ENCODE peak calls at places on chromosomes 12 and 14, in seven cellular contexts. Y, Q, A, G, B, S and L are unnamed samples.

GRCh38 chr12:41981758-41982157 is 162.9 kb downstream of the GXYLT1 start:
- DNase-seq in Y (peak), Q (no peak), A (peak), G (no peak), B (no peak), S (no peak), L (no peak)

GRCh38 chr12:16062611-16063010 is 151.5 kb downstream of the DERA start:
- DNase-seq in Y (no peak), Q (no peak), A (no peak), G (no peak), B (no peak), S (no peak), L (no peak)

GRCh38 chr14:80955434-80955939 is at the start of gene TSHR:
- DNase-seq in Y (no peak), Q (peak), A (no peak), G (no peak), B (no peak), S (peak), L (peak)

GRCh38 chr12:93126069-93126474 is 197.0 kb upstream of the EEA1 start:
- DNase-seq in Y (no peak), Q (no peak), A (no peak), G (peak), B (no peak), S (no peak), L (no peak)

GRCh38 chr12:47841506-47841905 is 21.8 kb upstream of the HDAC7 start:
- DNase-seq in Y (no peak), Q (no peak), A (no peak), G (no peak), B (no peak), S (no peak), L (no peak)

GRCh38 chr12:88360349-88360748 is 218.2 kb downstream of the TMTC3 start:
- DNase-seq in Y (no peak), Q (no peak), A (no peak), G (no peak), B (no peak), S (no peak), L (no peak)

GRCh38 chr14:71321556-71322315 is 414.5 kb downstream of the PCNX1 start:
- DNase-seq in Y (peak), Q (no peak), A (peak), G (no peak), B (no peak), S (peak), L (peak)

GRCh38 chr14:95015046-95015445 is 142.3 kb downstream of the DICER1 start:
- DNase-seq in Y (no peak), Q (no peak), A (no peak), G (peak), B (no peak), S (no peak), L (no peak)

GRCh38 chr12:104664368-104664767 is 207.6 kb downstream of the CHST11 start:
- DNase-seq in Y (no peak), Q (no peak), A (no peak), G (no peak), B (no peak), S (no peak), L (no peak)

GRCh38 chr12:24109381-24110039 is 160.0 kb upstream of the SOX5 start:
- DNase-seq in Y (peak), Q (no peak), A (no peak), G (no peak), B (no peak), S (no peak), L (no peak)

GRCh38 chr12:26830783-26831601 is 2.0 kb downstream of the ITPR2 start:
- DNase-seq in Y (no peak), Q (no peak), A (no peak), G (no peak), B (no peak), S (no peak), L (peak)

GRCh38 chr12:32183646-32184045 is 77.0 kb downstream of the BICD1 start:
- DNase-seq in Y (peak), Q (no peak), A (no peak), G (no peak), B (no peak), S (no peak), L (no peak)

GRCh38 chr14:100703574-100704220 is 23.0 kb upstream of the DLK1 start:
- DNase-seq in Y (no peak), Q (no peak), A (no peak), G (no peak), B (no peak), S (no peak), L (no peak)

GRCh38 chr14:38790916-38791315 is 312.1 kb downstream of the SEC23A start:
- DNase-seq in Y (no peak), Q (no peak), A (no peak), G (no peak), B (no peak), S (no peak), L (no peak)

GRCh38 chr12:124804011-124804621 is 59.5 kb downstream of the SCARB1 start:
- DNase-seq in Y (peak), Q (no peak), A (peak), G (no peak), B (peak), S (peak), L (peak)

GRCh38 chr12:123967121-123967586 is 5.5 kb downstream of the CCDC92 start:
- DNase-seq in Y (no peak), Q (no peak), A (no peak), G (no peak), B (no peak), S (no peak), L (no peak)

DNA sequence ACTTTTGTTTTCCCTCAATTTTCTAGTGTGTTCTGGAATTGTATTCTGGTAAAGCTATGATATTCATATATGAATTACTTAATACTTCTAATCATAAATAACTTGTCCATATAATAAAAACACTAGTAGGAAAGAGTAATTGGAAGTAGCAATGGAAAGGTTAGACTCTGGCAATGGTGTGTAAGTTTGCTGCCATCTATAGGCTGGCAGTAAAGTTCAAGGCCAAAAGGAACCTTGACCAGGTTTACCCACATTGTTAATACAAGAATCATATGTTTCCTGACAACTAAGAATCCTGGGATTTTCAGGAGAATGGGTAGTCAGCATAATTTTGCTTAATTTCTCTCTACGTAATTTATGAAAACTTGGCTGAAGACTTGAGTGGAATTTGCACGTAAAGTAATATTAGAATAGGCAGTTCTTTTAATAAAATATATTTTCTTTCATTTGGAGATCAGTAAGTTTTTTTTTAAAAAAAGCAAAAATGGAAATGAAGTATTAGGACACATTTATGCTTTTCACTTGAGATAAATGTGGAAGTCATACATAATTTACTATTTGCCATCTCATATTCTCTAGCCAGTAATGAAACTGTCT is 926.7 kb downstream of the GALC start:
- DNase-seq in Y (no peak), Q (no peak), A (no peak), G (no peak), B (no peak), S (no peak), L (no peak)
- TF ChIP-seq CTCF in Y (no peak), Q (no peak), A (no peak), G (no peak), B (no peak), S (no peak), L (peak)

DNA sequence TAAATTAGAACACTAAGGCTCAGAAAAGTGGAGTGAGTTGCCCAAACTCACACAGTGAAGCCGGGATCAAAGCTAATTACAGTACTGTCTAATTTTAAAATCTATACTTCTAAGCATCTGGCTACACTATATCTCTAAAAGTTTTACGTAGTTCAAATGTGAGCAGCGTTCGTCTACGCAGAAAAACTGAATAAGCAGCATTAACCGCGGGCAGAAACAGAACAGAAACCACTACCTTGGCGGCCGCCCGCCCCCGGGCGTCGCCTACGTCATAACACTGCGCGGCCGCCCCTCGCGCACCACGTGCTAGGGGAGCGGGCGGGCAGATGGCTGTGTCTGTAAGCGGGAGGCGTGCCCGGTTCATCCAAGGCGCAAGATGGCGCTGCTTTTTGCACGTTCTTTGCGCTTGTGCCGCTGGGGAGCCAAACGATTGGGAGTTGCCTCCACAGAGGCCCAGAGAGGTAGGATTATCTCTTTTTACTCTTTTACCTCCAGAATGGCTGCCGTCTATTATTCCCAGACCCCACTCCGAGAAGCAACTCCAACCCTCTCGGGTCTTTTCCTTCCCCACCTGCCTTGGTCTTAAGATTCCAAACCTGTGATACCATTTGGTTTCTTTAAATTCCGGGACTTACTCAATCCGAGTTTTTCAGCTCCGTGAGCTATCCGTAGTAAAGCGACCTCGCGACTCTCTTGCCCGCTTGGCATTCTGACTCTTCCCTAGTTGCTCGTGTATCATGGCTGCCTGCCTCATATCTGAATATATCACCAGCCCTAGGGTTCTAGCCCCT is at the start of gene SPRYD4:
- DNase-seq in Y (peak), Q (peak), A (peak), G (peak), B (peak), S (peak), L (peak)
- TF ChIP-seq POLR2A in Y (peak), Q (peak), A (peak), G (no peak), B (peak), S (peak), L (peak)

DNA sequence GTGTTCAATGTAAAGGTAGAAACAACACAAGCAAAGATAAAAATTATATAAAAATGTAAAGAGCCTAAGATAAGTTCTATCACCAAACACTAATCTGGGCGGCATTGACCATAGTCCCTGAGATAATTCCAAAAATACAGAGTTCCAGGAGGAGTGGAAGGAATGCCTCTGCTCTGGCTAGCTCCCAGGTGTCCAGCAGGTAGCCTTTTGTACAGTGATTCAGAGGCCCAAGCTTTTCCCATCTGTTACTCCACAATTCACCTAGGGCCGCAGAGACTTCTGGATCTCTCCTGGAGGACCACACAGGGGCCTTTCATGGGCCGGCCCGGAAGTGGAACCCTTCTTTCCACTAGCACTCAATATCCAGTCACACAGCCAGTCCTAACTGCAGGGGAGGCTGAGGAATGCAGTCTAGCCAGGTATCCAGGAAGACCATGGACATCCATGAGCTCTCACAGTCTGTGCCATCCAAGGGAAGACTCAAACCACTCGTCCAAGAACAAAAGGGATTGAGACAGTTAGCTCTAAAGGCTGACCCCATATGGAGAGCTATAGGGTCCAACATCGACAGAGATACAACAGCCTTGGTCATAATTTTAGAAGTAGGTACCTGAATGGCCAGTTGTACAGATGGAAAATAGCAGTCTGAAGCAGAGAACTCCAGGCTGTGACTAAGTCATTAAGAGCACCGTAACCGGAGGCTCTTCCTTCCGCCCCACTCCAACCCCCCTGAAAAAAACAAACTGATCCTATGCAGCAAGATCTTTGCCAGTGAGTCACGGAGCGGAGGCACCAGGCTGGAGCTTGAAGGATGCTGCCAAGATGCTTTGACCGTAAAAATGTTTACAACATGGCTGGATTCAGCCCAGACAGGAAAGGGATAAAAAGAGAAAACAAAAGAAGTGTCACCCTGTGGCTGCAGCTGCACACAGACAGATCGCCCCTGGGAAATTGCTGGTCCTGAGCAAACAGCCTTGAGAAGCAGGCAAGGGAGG is 204.8 kb downstream of the NUAK1 start:
- DNase-seq in Y (peak), Q (peak), A (no peak), G (no peak), B (peak), S (no peak), L (peak)
- TF ChIP-seq CTCF in Y (no peak), Q (no peak), A (no peak), G (no peak), B (no peak), S (no peak), L (no peak)

GRCh38 chr12:2562400-2562799 is 232.4 kb upstream of the FKBP4 start:
- DNase-seq in Y (no peak), Q (no peak), A (no peak), G (no peak), B (peak), S (no peak), L (no peak)
- TF ChIP-seq POLR2A in Y (no peak), Q (no peak), A (no peak), G (no peak), B (no peak), S (no peak), L (no peak)